ENCODE peak calls at places on chromosome 15, in eight cellular contexts. Y is Caco-2; C is AG10803; G is left lung; P is posterior cingulate gyrus; Z is activated CD4-positive, alpha-beta T cell treated with anti-CD3 and anti-CD28 coated beads, Interleukin-2, amount 50 U/mL, for 4 hours; S is brain microvascular endothelial cell; N is left ventricle myocardium inferior. T is an unnamed sample.

GRCh38 chr15:71400347-71400746 is 285.1 kb downstream of the THSD4 start:
- DNase-seq in Z (no peak), N (no peak), C (no peak), Y (no peak), P (no peak), S (no peak), G (no peak), T (no peak)

GRCh38 chr15:70856884-70857546 is 3.1 kb upstream of the LARP6 start:
- DNase-seq in G (no peak), C (peak; percentile 99), N (peak; percentile 62), Y (no peak), S (peak; percentile 96), P (no peak), Z (no peak), T (no peak)

GRCh38 chr15:94305133-94305532 is 73.8 kb downstream of the MCTP2 start:
- DNase-seq in Y (no peak), G (no peak), S (no peak), P (no peak), C (no peak), Z (no peak), N (no peak), T (no peak)

GRCh38 chr15:96058103-96058851 is 272.2 kb upstream of the NR2F2 start:
- DNase-seq in P (no peak), G (no peak), Y (no peak), S (no peak), N (no peak), Z (no peak), C (no peak), T (no peak)

GRCh38 chr15:71237456-71238188 is 122.4 kb downstream of the THSD4 start:
- DNase-seq in C (peak; percentile 92), S (peak; percentile 99), N (peak; percentile 83), Y (no peak), G (no peak), P (no peak), Z (no peak), T (no peak)

GRCh38 chr15:48946088-48946839 is 17.5 kb downstream of the SHC4 start:
- DNase-seq in S (peak; percentile 52), N (no peak), P (no peak), Z (no peak), G (no peak), C (no peak), Y (no peak), T (no peak)

GRCh38 chr15:101357333-101357732 is 62.3 kb upstream of the SNRPA1 start:
- DNase-seq in P (no peak), N (peak; percentile 71), G (no peak), S (no peak), C (no peak), Z (no peak), Y (no peak), T (no peak)

GRCh38 chr15:85331666-85332261 is 48.6 kb upstream of the AKAP13 start:
- DNase-seq in N (no peak), G (no peak), Y (no peak), Z (no peak), S (no peak), C (no peak), P (no peak), T (no peak)

GRCh38 chr15:77507151-77507847 is 86.6 kb downstream of the HMG20A start:
- DNase-seq in S (no peak), N (peak; percentile 75), G (no peak), C (no peak), Y (no peak), P (no peak), Z (no peak), T (no peak)

GRCh38 chr15:35958021-35958420 is 412.1 kb upstream of the DPH6 start:
- DNase-seq in N (no peak), G (no peak), C (peak; percentile 7), Z (no peak), S (peak; percentile 15), Y (no peak), P (no peak), T (no peak)

GRCh38 chr15:88905576-88905975 is 7.6 kb downstream of the MFGE8 start:
- DNase-seq in N (no peak), G (peak; percentile 49), C (no peak), Y (no peak), P (no peak), S (no peak), Z (no peak), T (no peak)

GRCh38 chr15:94242257-94242656 is 10.9 kb downstream of the MCTP2 start:
- DNase-seq in C (no peak), S (no peak), P (no peak), G (no peak), Z (no peak), N (no peak), Y (no peak), T (no peak)

GRCh38 chr15:90049030-90049429 is 47.9 kb downstream of the ZNF710 start:
- DNase-seq in G (no peak), P (no peak), Y (no peak), N (no peak), S (no peak), C (no peak), Z (no peak), T (no peak)

GRCh38 chr15:40087991-40088928 is 20.4 kb downstream of the BMF start:
- DNase-seq in Z (no peak), S (no peak), C (no peak), P (no peak), G (peak; percentile 62), Y (peak; percentile 93), N (peak; percentile 53), T (no peak)

GRCh38 chr15:101600024-101600423 is 52.2 kb downstream of the TM2D3 start:
- DNase-seq in C (no peak), Z (no peak), Y (no peak), P (no peak), N (no peak), S (no peak), G (no peak), T (no peak)

GRCh38 chr15:77584201-77584600 is 48.5 kb downstream of the LINGO1 start:
- DNase-seq in Y (peak; percentile 47), G (peak; percentile 33), S (no peak), P (peak; percentile 28), N (no peak), Z (no peak), C (no peak), T (no peak)

T was measured in cerebellum.